ENCODE peak calls at places on chromosome 15, in eight cellular contexts. G is epithelial cell of esophagus; P is activated CD4-positive, CD25-positive, alpha-beta regulatory T cell; I is suprapubic skin; N is GM03348; S is IMR-90; C is EL; R is activated CD4-positive, alpha-beta T cell treated with anti-CD3 and anti-CD28 coated beads for 24 hours. O is an unnamed sample.

GRCh38 chr15:49946681-49947080 is 172.4 kb downstream of the ATP8B4 start:
- DNase-seq in G (peak; percentile 4), S (no peak), N (no peak), C (no peak), R (no peak), I (no peak), P (no peak), O (no peak)

GRCh38 chr15:77107531-77108355 is 36.8 kb upstream of the TSPAN3 start:
- DNase-seq in P (no peak), S (peak; percentile 60), N (peak; percentile 58), C (peak; percentile 47), I (no peak), R (peak; percentile 19), G (peak; percentile 51), O (no peak)

GRCh38 chr15:90603893-90604292 is 74.2 kb downstream of the CRTC3 start:
- DNase-seq in G (peak; percentile 27), S (no peak), I (no peak), C (peak; percentile 19), R (peak; percentile 27), N (peak; percentile 41), P (no peak), O (no peak)

GRCh38 chr15:66779331-66780009 is 77.4 kb downstream of the SMAD6 start:
- DNase-seq in P (no peak), C (peak; percentile 32), R (no peak), G (no peak), I (no peak), N (no peak), S (no peak), O (no peak)

GRCh38 chr15:39269821-39270220 is 311.1 kb upstream of the THBS1 start:
- DNase-seq in G (no peak), R (no peak), S (no peak), P (no peak), N (no peak), I (no peak), C (no peak), O (no peak)

GRCh38 chr15:41233367-41233771 is 2.3 kb downstream of the CHP1 start:
- DNase-seq in P (no peak), G (peak; percentile 82), C (peak; percentile 72), R (no peak), N (peak; percentile 63), S (peak; percentile 86), I (no peak), O (no peak)

GRCh38 chr15:61097852-61098251 is 131.2 kb downstream of the RORA start:
- DNase-seq in G (no peak), S (no peak), N (no peak), P (no peak), R (no peak), I (no peak), C (no peak), O (no peak)

GRCh38 chr15:25287823-25288222 is 151.0 kb downstream of the UBE3A start:
- DNase-seq in G (no peak), S (no peak), C (no peak), N (no peak), R (no peak), I (no peak), P (no peak), O (no peak)

GRCh38 chr15:55715355-55716076 is 27.4 kb downstream of the PRTG start:
- DNase-seq in P (no peak), R (no peak), S (no peak), G (no peak), C (peak; percentile 26), I (no peak), N (no peak), O (no peak)

GRCh38 chr15:25236861-25237155 is 202.0 kb downstream of the UBE3A start:
- DNase-seq in I (no peak), S (no peak), C (no peak), R (no peak), N (no peak), P (no peak), G (no peak), O (no peak)

GRCh38 chr15:22967084-22967770 is 12.9 kb downstream of the CYFIP1 start:
- DNase-seq in I (no peak), G (no peak), S (no peak), R (no peak), P (no peak), C (no peak), N (no peak), O (no peak)

GRCh38 chr15:66004618-66005262 is 135.4 kb downstream of the RAB11A start:
- DNase-seq in C (peak; percentile 18), N (peak; percentile 71), S (peak; percentile 31), R (no peak), P (no peak), I (no peak), G (peak; percentile 50), O (no peak)

GRCh38 chr15:70528270-70528706 is 235.1 kb downstream of the UACA start:
- DNase-seq in C (peak; percentile 30), N (no peak), S (peak; percentile 54), G (no peak), R (no peak), I (peak; percentile 45), P (no peak), O (no peak)

GRCh38 chr15:63775303-63775702 is 58.4 kb downstream of the HERC1 start:
- DNase-seq in C (no peak), I (no peak), S (no peak), P (no peak), R (no peak), N (no peak), G (no peak), O (no peak)

GRCh38 chr15:46251873-46252272 is 617.0 kb downstream of the SQOR start:
- DNase-seq in G (no peak), C (no peak), R (no peak), N (no peak), I (no peak), S (no peak), P (no peak), O (no peak)

GRCh38 chr15:70478251-70478990 is 284.9 kb downstream of the UACA start:
- DNase-seq in N (no peak), I (no peak), S (no peak), P (no peak), R (no peak), G (no peak), C (no peak), O (no peak)

GRCh38 chr15:35506272-35506870 is 39.6 kb downstream of the DPH6 start:
- DNase-seq in N (no peak), S (no peak), G (no peak), C (no peak), R (no peak), P (no peak), I (no peak), O (peak; percentile 41)

GRCh38 chr15:50262533-50262932 is 3.0 kb downstream of the HDC start:
- DNase-seq in R (peak; percentile 28), S (no peak), C (no peak), N (no peak), G (no peak), P (no peak), I (no peak), O (no peak)

GRCh38 chr15:48570838-48571237 is 74.7 kb downstream of the FBN1 start:
- DNase-seq in C (no peak), R (no peak), S (no peak), I (no peak), G (no peak), N (no peak), P (no peak), O (no peak)

GRCh38 chr15:98900382-98900781 is 107.2 kb downstream of the PGPEP1L start:
- DNase-seq in R (no peak), N (no peak), G (no peak), S (peak; percentile 70), I (no peak), C (peak; percentile 64), P (no peak), O (no peak)